ENCODE peak calls at places on chromosome 18, in five cellular contexts. One of them, this sample, is unnamed.

GRCh38 chr18:31563778-31564177 is 27.9 kb upstream of the TTR start:
- DNase-seq in NB4: no peak
- DNase-seq in heart right ventricle: no peak
- DNase-seq in BJ: no peak
- DNase-seq in psoas muscle: no peak
- DNase-seq in this sample: no peak

GRCh38 chr18:37294951-37295350 is 270.6 kb downstream of the CELF4 start:
- DNase-seq in NB4: peak
- DNase-seq in heart right ventricle: no peak
- DNase-seq in BJ: no peak
- DNase-seq in psoas muscle: no peak
- DNase-seq in this sample: peak

GRCh38 chr18:34729264-34729663 is 19.2 kb downstream of the DTNA start:
- DNase-seq in NB4: peak
- DNase-seq in heart right ventricle: no peak
- DNase-seq in BJ: no peak
- DNase-seq in psoas muscle: no peak
- DNase-seq in this sample: no peak

GRCh38 chr18:47323158-47323557 is 71.7 kb upstream of the SKOR2 start:
- DNase-seq in NB4: peak
- DNase-seq in heart right ventricle: no peak
- DNase-seq in BJ: peak
- DNase-seq in psoas muscle: no peak
- DNase-seq in this sample: no peak

GRCh38 chr18:29840101-29840500 is 1202.4 kb downstream of the DSC3 start:
- DNase-seq in NB4: no peak
- DNase-seq in heart right ventricle: no peak
- DNase-seq in BJ: peak
- DNase-seq in psoas muscle: no peak
- DNase-seq in this sample: no peak

GRCh38 chr18:24009651-24010333 is 4.8 kb upstream of the TTC39C start:
- DNase-seq in NB4: no peak
- DNase-seq in heart right ventricle: no peak
- DNase-seq in BJ: no peak
- DNase-seq in psoas muscle: no peak
- DNase-seq in this sample: no peak

GRCh38 chr18:4510709-4511108 is 55.6 kb upstream of the DLGAP1 start:
- DNase-seq in NB4: peak
- DNase-seq in heart right ventricle: no peak
- DNase-seq in BJ: no peak
- DNase-seq in psoas muscle: no peak
- DNase-seq in this sample: no peak

GRCh38 chr18:21757833-21758232 is 17.2 kb downstream of the MIB1 start:
- DNase-seq in NB4: no peak
- DNase-seq in heart right ventricle: no peak
- DNase-seq in BJ: no peak
- DNase-seq in psoas muscle: no peak
- DNase-seq in this sample: no peak

GRCh38 chr18:26233208-26233607 is 7.0 kb downstream of the TAF4B start:
- DNase-seq in NB4: no peak
- DNase-seq in heart right ventricle: no peak
- DNase-seq in BJ: no peak
- DNase-seq in psoas muscle: no peak
- DNase-seq in this sample: no peak
- H3K4me3 ChIP-seq in NB4: no peak
- H3K4me3 ChIP-seq in heart right ventricle: no peak
- H3K4me3 ChIP-seq in BJ: no peak
- H3K4me3 ChIP-seq in psoas muscle: no peak
- H3K4me3 ChIP-seq in this sample: no peak

GRCh38 chr18:2994603-2995432 is 18.1 kb downstream of the LPIN2 start:
- DNase-seq in NB4: no peak
- DNase-seq in heart right ventricle: no peak
- DNase-seq in BJ: no peak
- DNase-seq in psoas muscle: peak
- DNase-seq in this sample: no peak
- H3K4me3 ChIP-seq in NB4: no peak
- H3K4me3 ChIP-seq in heart right ventricle: no peak
- H3K4me3 ChIP-seq in BJ: no peak
- H3K4me3 ChIP-seq in psoas muscle: no peak
- H3K4me3 ChIP-seq in this sample: no peak

DNA sequence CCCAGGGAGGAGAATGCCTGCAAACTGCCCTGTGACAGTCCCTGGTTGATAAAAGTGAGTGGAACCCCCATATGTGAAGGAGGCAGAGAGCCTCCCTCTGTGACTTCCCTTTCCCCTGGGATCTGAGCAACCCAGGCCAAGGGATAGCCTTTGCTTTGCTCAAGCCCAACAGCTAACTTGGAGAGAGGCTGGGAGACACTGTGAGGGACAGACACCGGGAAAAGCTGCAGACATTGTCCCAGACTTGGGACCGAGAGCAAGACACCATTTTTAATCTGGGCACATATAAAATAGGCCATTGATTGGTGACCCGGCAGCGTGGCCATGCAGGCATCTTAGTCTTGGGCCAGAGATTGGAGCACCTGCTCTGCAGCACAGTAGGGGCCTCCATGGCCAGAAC is 96.1 kb upstream of the SALL3 start:
- DNase-seq in NB4: no peak
- DNase-seq in heart right ventricle: no peak
- DNase-seq in BJ: no peak
- DNase-seq in psoas muscle: no peak
- DNase-seq in this sample: no peak
- H3K4me3 ChIP-seq in NB4: no peak
- H3K4me3 ChIP-seq in heart right ventricle: no peak
- H3K4me3 ChIP-seq in BJ: no peak
- H3K4me3 ChIP-seq in psoas muscle: no peak
- H3K4me3 ChIP-seq in this sample: no peak

GRCh38 chr18:65751145-65752085 is 603 bp downstream of the CDH7 start:
- DNase-seq in NB4: no peak
- DNase-seq in heart right ventricle: no peak
- DNase-seq in BJ: no peak
- DNase-seq in psoas muscle: peak
- DNase-seq in this sample: peak
- H3K4me3 ChIP-seq in NB4: no peak
- H3K4me3 ChIP-seq in heart right ventricle: peak
- H3K4me3 ChIP-seq in BJ: no peak
- H3K4me3 ChIP-seq in psoas muscle: peak
- H3K4me3 ChIP-seq in this sample: peak

GRCh38 chr18:50709215-50709614 is 110.6 kb downstream of the MRO start:
- DNase-seq in NB4: no peak
- DNase-seq in heart right ventricle: no peak
- DNase-seq in BJ: no peak
- DNase-seq in psoas muscle: no peak
- DNase-seq in this sample: no peak
- H3K4me3 ChIP-seq in NB4: no peak
- H3K4me3 ChIP-seq in heart right ventricle: no peak
- H3K4me3 ChIP-seq in BJ: no peak
- H3K4me3 ChIP-seq in psoas muscle: no peak
- H3K4me3 ChIP-seq in this sample: no peak

GRCh38 chr18:27763936-27764335 is 413.0 kb downstream of the CDH2 start:
- DNase-seq in NB4: no peak
- DNase-seq in heart right ventricle: no peak
- DNase-seq in BJ: peak
- DNase-seq in psoas muscle: no peak
- DNase-seq in this sample: no peak

GRCh38 chr18:27771571-27771970 is 405.4 kb downstream of the CDH2 start:
- DNase-seq in NB4: no peak
- DNase-seq in heart right ventricle: no peak
- DNase-seq in BJ: no peak
- DNase-seq in psoas muscle: no peak
- DNase-seq in this sample: no peak

GRCh38 chr18:27772081-27772480 is 404.8 kb downstream of the CDH2 start:
- DNase-seq in NB4: no peak
- DNase-seq in heart right ventricle: no peak
- DNase-seq in BJ: no peak
- DNase-seq in psoas muscle: no peak
- DNase-seq in this sample: no peak

GRCh38 chr18:27763341-27763740 is 413.6 kb downstream of the CDH2 start:
- DNase-seq in NB4: no peak
- DNase-seq in heart right ventricle: no peak
- DNase-seq in BJ: no peak
- DNase-seq in psoas muscle: no peak
- DNase-seq in this sample: no peak

DNA sequence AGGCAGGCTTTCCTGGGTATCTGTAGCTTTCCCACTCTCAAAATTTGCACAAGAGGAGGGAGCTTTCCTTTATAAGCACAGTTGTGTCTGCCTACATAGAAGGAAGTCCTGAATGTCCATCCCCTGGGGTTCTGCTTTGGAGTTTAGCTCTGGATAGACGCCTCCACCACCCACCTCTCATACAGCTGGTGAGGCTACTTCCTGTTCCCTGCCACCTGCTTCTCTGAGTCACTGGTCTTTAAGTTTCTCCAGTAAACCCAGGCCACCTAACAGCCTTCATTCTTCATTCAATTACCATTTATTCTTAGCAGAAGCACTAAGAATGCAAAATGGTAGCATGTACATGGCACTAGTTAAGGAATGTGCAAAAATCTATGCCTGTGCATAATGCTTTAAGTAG is 407.8 kb downstream of the CDH2 start:
- DNase-seq in NB4: peak
- DNase-seq in heart right ventricle: no peak
- DNase-seq in BJ: no peak
- DNase-seq in psoas muscle: no peak
- DNase-seq in this sample: no peak
- H3K4me3 ChIP-seq in NB4: no peak
- H3K4me3 ChIP-seq in heart right ventricle: no peak
- H3K4me3 ChIP-seq in BJ: no peak
- H3K4me3 ChIP-seq in psoas muscle: no peak
- H3K4me3 ChIP-seq in this sample: no peak

GRCh38 chr18:73774836-73775509 is 372.7 kb downstream of the FBXO15 start:
- DNase-seq in NB4: no peak
- DNase-seq in heart right ventricle: peak
- DNase-seq in BJ: no peak
- DNase-seq in psoas muscle: no peak
- DNase-seq in this sample: peak
- H3K4me3 ChIP-seq in NB4: no peak
- H3K4me3 ChIP-seq in heart right ventricle: no peak
- H3K4me3 ChIP-seq in BJ: no peak
- H3K4me3 ChIP-seq in psoas muscle: no peak
- H3K4me3 ChIP-seq in this sample: no peak

GRCh38 chr18:2442726-2443275 is 128.5 kb downstream of the METTL4 start:
- DNase-seq in NB4: no peak
- DNase-seq in heart right ventricle: no peak
- DNase-seq in BJ: no peak
- DNase-seq in psoas muscle: no peak
- DNase-seq in this sample: no peak
- H3K4me3 ChIP-seq in NB4: no peak
- H3K4me3 ChIP-seq in heart right ventricle: no peak
- H3K4me3 ChIP-seq in BJ: no peak
- H3K4me3 ChIP-seq in psoas muscle: no peak
- H3K4me3 ChIP-seq in this sample: no peak

GRCh38 chr18:12287131-12287681 is 20.8 kb upstream of the TUBB6 start:
- DNase-seq in NB4: no peak
- DNase-seq in heart right ventricle: no peak
- DNase-seq in BJ: no peak
- DNase-seq in psoas muscle: no peak
- DNase-seq in this sample: no peak
- H3K4me3 ChIP-seq in NB4: no peak
- H3K4me3 ChIP-seq in heart right ventricle: peak
- H3K4me3 ChIP-seq in BJ: peak
- H3K4me3 ChIP-seq in psoas muscle: peak
- H3K4me3 ChIP-seq in this sample: peak